ENCODE peak calls at places on chromosome 2, in eight cellular contexts. B is uterus; G is cardiac muscle cell; V is AG04450; O is adrenal gland; F is WERI-Rb-1; P is CD8-positive, alpha-beta T cell; N is heart right ventricle. E is an unnamed sample.

GRCh38 chr2:106782658-106783057 is 103.3 kb downstream of the ST6GAL2 start:
- DNase-seq in F (no peak), V (no peak), N (no peak), O (no peak), B (no peak), G (no peak), P (no peak), E (no peak)

GRCh38 chr2:196123679-196124373 is 47.6 kb downstream of the STK17B start:
- DNase-seq in B (no peak), V (no peak), G (peak; percentile 72), P (no peak), O (no peak), F (no peak), N (no peak), E (no peak)

GRCh38 chr2:64837116-64837704 is 152.0 kb upstream of the SLC1A4 start:
- DNase-seq in N (no peak), O (no peak), F (no peak), P (no peak), V (no peak), B (no peak), G (peak; percentile 38), E (no peak)

GRCh38 chr2:11329759-11330158 is 14.7 kb downstream of the ROCK2 start:
- DNase-seq in N (no peak), G (no peak), V (no peak), F (no peak), B (no peak), O (no peak), P (no peak), E (no peak)

GRCh38 chr2:11876436-11876835 is 130.0 kb downstream of the LPIN1 start:
- DNase-seq in F (no peak), N (no peak), G (no peak), B (no peak), P (no peak), O (no peak), V (no peak), E (no peak)

GRCh38 chr2:226030369-226031077 is 631.0 kb downstream of the NYAP2 start:
- DNase-seq in O (no peak), F (peak; percentile 60), B (no peak), N (no peak), G (no peak), V (no peak), P (no peak), E (no peak)

GRCh38 chr2:59690849-59691248 is 862.6 kb downstream of the BCL11A start:
- DNase-seq in O (no peak), P (no peak), G (no peak), V (no peak), B (no peak), N (no peak), F (no peak), E (no peak)

GRCh38 chr2:19525313-19525712 is 166.9 kb upstream of the OSR1 start:
- DNase-seq in P (no peak), B (no peak), V (no peak), O (no peak), N (no peak), G (no peak), F (no peak), E (no peak)

GRCh38 chr2:180717588-180717987 is 262.8 kb upstream of the UBE2E3 start:
- DNase-seq in N (no peak), F (peak; percentile 15), O (no peak), B (no peak), V (no peak), P (no peak), G (no peak), E (no peak)

GRCh38 chr2:109094144-109094543 is 34.9 kb upstream of the SH3RF3 start:
- DNase-seq in B (no peak), F (no peak), G (no peak), O (no peak), P (no peak), V (no peak), N (no peak), E (no peak)

GRCh38 chr2:35343135-35343534 is 1012.4 kb upstream of the CRIM1 start:
- DNase-seq in P (no peak), N (no peak), G (no peak), F (no peak), V (no peak), O (no peak), B (no peak), E (no peak)

GRCh38 chr2:160271166-160272086 is 71.4 kb upstream of the ITGB6 start:
- DNase-seq in F (no peak), P (no peak), G (peak; percentile 44), O (no peak), N (peak; percentile 40), B (peak; percentile 25), V (no peak), E (no peak)

GRCh38 chr2:11710632-11711381 is 35.6 kb upstream of the LPIN1 start:
- DNase-seq in V (no peak), N (no peak), O (no peak), P (no peak), G (peak; percentile 52), F (no peak), B (no peak), E (no peak)

GRCh38 chr2:156687715-156688114 is 251.5 kb downstream of the GPD2 start:
- DNase-seq in O (no peak), G (peak; percentile 22), P (no peak), B (no peak), F (no peak), N (no peak), V (no peak), E (no peak)

GRCh38 chr2:141967503-141967902 is 163.3 kb downstream of the LRP1B start:
- DNase-seq in N (no peak), V (no peak), O (no peak), B (no peak), F (no peak), G (no peak), P (no peak), E (no peak)

GRCh38 chr2:229419158-229419557 is 148.1 kb upstream of the PID1 start:
- DNase-seq in B (no peak), O (no peak), F (no peak), V (no peak), N (no peak), G (peak; percentile 63), P (no peak), E (no peak)

GRCh38 chr2:179875864-179876263 is 14.5 kb upstream of the ZNF385B start:
- DNase-seq in B (no peak), V (no peak), P (no peak), O (no peak), G (no peak), N (no peak), F (no peak), E (no peak)

GRCh38 chr2:120833127-120833675 is 97.5 kb downstream of the GLI2 start:
- DNase-seq in F (no peak), V (no peak), P (no peak), B (no peak), G (no peak), N (no peak), O (no peak), E (no peak)
- TF ChIP-seq CTCF in F (peak; percentile 33), V (no peak), P (no peak), B (no peak), G (peak; percentile 16), N (no peak), O (no peak), E (no peak)

GRCh38 chr2:131034122-131035051 is 58.9 kb downstream of the FAM168B start:
- DNase-seq in P (peak; percentile 44), V (no peak), N (no peak), O (no peak), F (peak; percentile 46), G (peak; percentile 48), B (no peak), E (no peak)
- H3K27me3 ChIP-seq in P (no peaks in the 10 kb centered on the region), V (peaks cover 48% of the 10 kb centered on the region), N (no peaks in the 10 kb centered on the region), O (peaks cover 6% of the 10 kb centered on the region), F (no peaks in the 10 kb centered on the region), G (peaks cover 9% of the 10 kb centered on the region), B (no peaks in the 10 kb centered on the region), E (peaks cover 2% of the 10 kb centered on the region)

GRCh38 chr2:85251070-85251616 is 76.6 kb downstream of the TGOLN2 start:
- DNase-seq in O (no peak), G (no peak), N (no peak), V (no peak), F (no peak), P (no peak), B (no peak), E (no peak)

GRCh38 chr2:85246348-85246747 is 81.4 kb downstream of the TGOLN2 start:
- DNase-seq in N (no peak), F (peak; percentile 87), G (no peak), O (no peak), P (no peak), V (no peak), B (no peak), E (no peak)

GRCh38 chr2:85250045-85250444 is 77.7 kb downstream of the TGOLN2 start:
- DNase-seq in P (no peak), V (no peak), O (no peak), F (no peak), N (no peak), G (peak; percentile 79), B (no peak), E (no peak)

GRCh38 chr2:85247591-85247990 is 80.2 kb downstream of the TGOLN2 start:
- DNase-seq in G (no peak), N (no peak), V (no peak), B (no peak), P (no peak), O (no peak), F (no peak), E (no peak)

DNA sequence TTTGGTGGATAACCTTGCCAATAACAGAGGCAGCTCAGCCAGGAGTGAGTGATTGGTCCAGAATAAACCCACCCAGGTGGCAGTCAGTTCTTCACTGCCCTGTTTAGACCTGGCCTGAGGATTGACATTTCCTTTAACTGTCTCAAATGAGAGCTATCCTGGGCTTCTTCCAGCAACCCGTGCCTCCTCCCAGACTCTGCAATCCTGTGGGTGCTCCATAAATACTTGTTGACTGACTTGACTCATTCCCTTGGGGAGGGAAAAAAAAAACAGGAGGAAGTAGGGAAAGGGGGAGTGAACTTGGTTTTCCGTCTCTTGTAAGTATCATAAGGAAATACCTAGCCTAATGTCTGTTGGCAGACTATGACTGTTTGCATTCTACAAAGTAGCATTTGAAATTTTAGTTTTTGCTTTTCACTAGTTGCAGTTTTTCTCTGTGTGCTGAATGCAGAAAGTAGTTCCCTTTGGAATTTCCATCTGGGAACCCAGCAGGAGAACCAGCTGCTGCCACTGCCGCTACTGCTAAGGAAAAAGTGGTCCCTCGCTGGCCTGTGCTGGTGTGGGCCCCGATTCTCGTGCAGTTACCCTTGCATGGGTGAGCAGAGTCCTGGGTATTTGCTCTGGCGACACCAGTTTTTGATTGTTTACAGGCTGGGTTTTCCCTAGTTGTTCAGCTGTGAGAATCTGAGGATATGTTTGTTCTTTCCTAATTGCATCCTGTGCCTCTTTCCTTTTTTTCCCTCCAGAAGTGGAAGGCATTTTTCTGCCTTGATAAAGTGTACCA is 78.9 kb downstream of the TGOLN2 start:
- DNase-seq in V (peak; percentile 82), O (no peak), F (no peak), P (no peak), N (peak; percentile 47), B (no peak), G (peak; percentile 96), E (no peak)
- H3K4me3 ChIP-seq in V (peak overlapping the region; percentile 29), O (no peak overlapping the region), F (no peak overlapping the region), P (no peak overlapping the region), N (no peak overlapping the region), B (no peak overlapping the region), G (no peak overlapping the region), E (no peak overlapping the region)

DNA sequence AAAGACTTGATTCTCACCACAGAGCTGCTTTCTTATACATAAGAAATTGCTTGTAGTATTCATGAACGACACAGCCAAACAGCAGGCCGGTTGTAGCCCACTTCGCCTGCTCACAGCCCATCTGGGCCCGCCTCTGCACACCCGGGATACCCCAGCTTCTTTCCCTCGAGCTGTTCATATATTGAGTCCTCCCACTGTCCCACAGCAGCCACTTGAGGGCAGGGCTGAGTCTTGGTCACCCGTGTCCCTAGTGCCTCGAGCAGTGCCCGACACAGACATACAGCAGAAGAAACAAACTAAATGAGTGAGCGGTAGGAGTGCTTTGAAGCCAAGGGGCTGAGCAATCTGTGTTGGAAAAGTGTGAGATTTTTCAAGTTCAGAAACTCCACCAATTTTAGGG is 251.4 kb downstream of the KLHL29 start:
- DNase-seq in P (no peak), O (no peak), G (peak; percentile 31), V (no peak), B (no peak), N (peak; percentile 40), F (peak; percentile 85), E (no peak)
- TF ChIP-seq CTCF in P (no peak), O (no peak), G (peak; percentile 30), V (peak; percentile 26), B (no peak), N (peak; percentile 44), F (peak; percentile 77), E (peak; percentile 15)